ENCODE peak calls at places on chromosomes 3 and 15, in nine cellular contexts. One of them, this sample, is unnamed.

GRCh38 chr15:74821790-74822158 is 4.7 kb upstream of the CPLX3 start:
- DNase-seq in T-helper 1 cell: no peak
- DNase-seq in midbrain: no peak
- DNase-seq in HEK293T: no peak
- DNase-seq in PC-3: no peak
- DNase-seq in NCI-H1417: no peak
- DNase-seq in NCI-H345: no peak
- DNase-seq in kidney glomerular epithelial cell: no peak
- DNase-seq in H7: no peak
- DNase-seq in this sample: no peak

GRCh38 chr3:146160964-146161724 is at the start of gene PLOD2:
- DNase-seq in T-helper 1 cell: no peak
- DNase-seq in kidney glomerular epithelial cell: peak
- DNase-seq in H7: peak
- DNase-seq in PC-3: peak
- DNase-seq in NCI-H345: peak
- DNase-seq in midbrain: peak
- DNase-seq in HEK293T: peak
- DNase-seq in NCI-H1417: peak
- DNase-seq in this sample: peak

GRCh38 chr3:23601020-23601822 is 204.5 kb upstream of the UBE2E1 start:
- DNase-seq in NCI-H1417: no peak
- DNase-seq in HEK293T: no peak
- DNase-seq in PC-3: no peak
- DNase-seq in kidney glomerular epithelial cell: peak
- DNase-seq in T-helper 1 cell: no peak
- DNase-seq in midbrain: no peak
- DNase-seq in H7: no peak
- DNase-seq in NCI-H345: no peak
- DNase-seq in this sample: no peak

GRCh38 chr3:145013931-145014330 is 1042.3 kb downstream of the DIPK2A start:
- DNase-seq in midbrain: no peak
- DNase-seq in NCI-H1417: no peak
- DNase-seq in NCI-H345: no peak
- DNase-seq in PC-3: no peak
- DNase-seq in HEK293T: no peak
- DNase-seq in H7: no peak
- DNase-seq in T-helper 1 cell: no peak
- DNase-seq in kidney glomerular epithelial cell: no peak
- DNase-seq in this sample: no peak

GRCh38 chr3:14150078-14150477 is 25.2 kb downstream of the TMEM43 start:
- DNase-seq in H7: no peak
- DNase-seq in kidney glomerular epithelial cell: no peak
- DNase-seq in PC-3: no peak
- DNase-seq in HEK293T: no peak
- DNase-seq in NCI-H1417: no peak
- DNase-seq in midbrain: no peak
- DNase-seq in T-helper 1 cell: no peak
- DNase-seq in NCI-H345: no peak
- DNase-seq in this sample: no peak

GRCh38 chr3:128426128-128426921 is 40.4 kb downstream of the DNAJB8 start:
- DNase-seq in NCI-H345: peak
- DNase-seq in NCI-H1417: peak
- DNase-seq in HEK293T: peak
- DNase-seq in midbrain: peak
- DNase-seq in H7: peak
- DNase-seq in PC-3: peak
- DNase-seq in T-helper 1 cell: peak
- DNase-seq in kidney glomerular epithelial cell: no peak
- DNase-seq in this sample: no peak

GRCh38 chr3:150225986-150226385 is 182.1 kb upstream of the TSC22D2 start:
- DNase-seq in midbrain: no peak
- DNase-seq in HEK293T: no peak
- DNase-seq in NCI-H1417: no peak
- DNase-seq in NCI-H345: peak
- DNase-seq in kidney glomerular epithelial cell: no peak
- DNase-seq in T-helper 1 cell: no peak
- DNase-seq in H7: no peak
- DNase-seq in PC-3: no peak
- DNase-seq in this sample: no peak

GRCh38 chr3:189677667-189678066 is 46.5 kb downstream of the TP63 start:
- DNase-seq in NCI-H345: no peak
- DNase-seq in T-helper 1 cell: no peak
- DNase-seq in PC-3: no peak
- DNase-seq in midbrain: no peak
- DNase-seq in kidney glomerular epithelial cell: no peak
- DNase-seq in HEK293T: no peak
- DNase-seq in H7: no peak
- DNase-seq in NCI-H1417: no peak
- DNase-seq in this sample: no peak

GRCh38 chr15:95371664-95372063 is 958.8 kb upstream of the NR2F2 start:
- DNase-seq in HEK293T: no peak
- DNase-seq in midbrain: no peak
- DNase-seq in H7: no peak
- DNase-seq in NCI-H345: no peak
- DNase-seq in PC-3: peak
- DNase-seq in NCI-H1417: no peak
- DNase-seq in T-helper 1 cell: no peak
- DNase-seq in kidney glomerular epithelial cell: no peak
- DNase-seq in this sample: no peak

GRCh38 chr15:87667643-87668042 is 588.9 kb downstream of the NTRK3 start:
- DNase-seq in NCI-H345: no peak
- DNase-seq in PC-3: no peak
- DNase-seq in NCI-H1417: no peak
- DNase-seq in H7: no peak
- DNase-seq in kidney glomerular epithelial cell: no peak
- DNase-seq in HEK293T: no peak
- DNase-seq in midbrain: no peak
- DNase-seq in T-helper 1 cell: no peak
- DNase-seq in this sample: no peak

GRCh38 chr3:186772886-186773417 is 10.4 kb upstream of the EIF4A2 start:
- DNase-seq in T-helper 1 cell: peak
- DNase-seq in NCI-H345: no peak
- DNase-seq in HEK293T: no peak
- DNase-seq in H7: peak
- DNase-seq in PC-3: no peak
- DNase-seq in midbrain: peak
- DNase-seq in NCI-H1417: no peak
- DNase-seq in kidney glomerular epithelial cell: no peak
- DNase-seq in this sample: no peak

GRCh38 chr3:183987014-183987600 is 30.6 kb downstream of the ABCC5 start:
- DNase-seq in NCI-H1417: no peak
- DNase-seq in H7: no peak
- DNase-seq in midbrain: no peak
- DNase-seq in PC-3: no peak
- DNase-seq in kidney glomerular epithelial cell: no peak
- DNase-seq in NCI-H345: no peak
- DNase-seq in HEK293T: no peak
- DNase-seq in T-helper 1 cell: no peak
- DNase-seq in this sample: no peak

GRCh38 chr15:60017538-60018199 is 13.6 kb downstream of the FOXB1 start:
- DNase-seq in midbrain: no peak
- DNase-seq in NCI-H1417: no peak
- DNase-seq in HEK293T: no peak
- DNase-seq in T-helper 1 cell: no peak
- DNase-seq in PC-3: peak
- DNase-seq in H7: no peak
- DNase-seq in NCI-H345: no peak
- DNase-seq in kidney glomerular epithelial cell: no peak
- DNase-seq in this sample: no peak

GRCh38 chr3:184733181-184733580 is 21.3 kb upstream of the MAGEF1 start:
- DNase-seq in H7: no peak
- DNase-seq in T-helper 1 cell: no peak
- DNase-seq in kidney glomerular epithelial cell: no peak
- DNase-seq in midbrain: no peak
- DNase-seq in NCI-H1417: no peak
- DNase-seq in HEK293T: no peak
- DNase-seq in PC-3: peak
- DNase-seq in NCI-H345: no peak
- DNase-seq in this sample: no peak

GRCh38 chr15:74977599-74977998 is 17.8 kb upstream of the SCAMP5 start:
- DNase-seq in kidney glomerular epithelial cell: no peak
- DNase-seq in NCI-H1417: no peak
- DNase-seq in midbrain: no peak
- DNase-seq in T-helper 1 cell: no peak
- DNase-seq in HEK293T: no peak
- DNase-seq in PC-3: no peak
- DNase-seq in H7: no peak
- DNase-seq in NCI-H345: no peak
- DNase-seq in this sample: no peak

GRCh38 chr3:132254076-132254755 is 63.0 kb upstream of the ACP3 start:
- DNase-seq in HEK293T: no peak
- DNase-seq in H7: no peak
- DNase-seq in kidney glomerular epithelial cell: no peak
- DNase-seq in midbrain: no peak
- DNase-seq in NCI-H1417: no peak
- DNase-seq in PC-3: no peak
- DNase-seq in T-helper 1 cell: no peak
- DNase-seq in NCI-H345: no peak
- DNase-seq in this sample: no peak

GRCh38 chr3:47877288-47877687 is 74.3 kb downstream of the DHX30 start:
- DNase-seq in H7: no peak
- DNase-seq in NCI-H1417: no peak
- DNase-seq in T-helper 1 cell: no peak
- DNase-seq in PC-3: no peak
- DNase-seq in kidney glomerular epithelial cell: no peak
- DNase-seq in NCI-H345: no peak
- DNase-seq in midbrain: no peak
- DNase-seq in HEK293T: no peak
- DNase-seq in this sample: no peak

GRCh38 chr3:75906555-75907112 is 121.3 kb upstream of the ZNF717 start:
- DNase-seq in midbrain: peak
- DNase-seq in PC-3: no peak
- DNase-seq in NCI-H345: peak
- DNase-seq in kidney glomerular epithelial cell: no peak
- DNase-seq in T-helper 1 cell: no peak
- DNase-seq in HEK293T: peak
- DNase-seq in H7: peak
- DNase-seq in NCI-H1417: peak
- DNase-seq in this sample: no peak

GRCh38 chr3:138381413-138381901 is 33.1 kb downstream of the MRAS start:
- DNase-seq in PC-3: no peak
- DNase-seq in T-helper 1 cell: no peak
- DNase-seq in H7: no peak
- DNase-seq in NCI-H345: no peak
- DNase-seq in kidney glomerular epithelial cell: no peak
- DNase-seq in HEK293T: no peak
- DNase-seq in NCI-H1417: no peak
- DNase-seq in midbrain: peak
- DNase-seq in this sample: no peak

GRCh38 chr3:179181021-179181472 is 32.9 kb downstream of the PIK3CA start:
- DNase-seq in PC-3: peak
- DNase-seq in NCI-H345: no peak
- DNase-seq in midbrain: no peak
- DNase-seq in HEK293T: no peak
- DNase-seq in NCI-H1417: no peak
- DNase-seq in kidney glomerular epithelial cell: no peak
- DNase-seq in T-helper 1 cell: no peak
- DNase-seq in H7: no peak
- DNase-seq in this sample: no peak

This sample was measured in AG09319.